ENCODE peak calls at places on chromosomes 6 and 20, in five cellular contexts. W is OCI-LY7, T is GM23338, I is fibroblast of lung, O is GM23248. N is an unnamed sample.

GRCh38 chr20:32003325-32003724 is 6.9 kb upstream of the CCM2L start:
- DNase-seq in W (no peak), T (peak; percentile 37), I (no peak), O (no peak), N (no peak)

GRCh38 chr6:44126320-44127149 is 717 bp downstream of the MRPL14 start:
- DNase-seq in W (peak; percentile 53), T (peak; percentile 81), I (peak; percentile 79), O (peak; percentile 86), N (peak; percentile 79)

GRCh38 chr6:135129139-135129867 is 51.8 kb upstream of the MYB start:
- DNase-seq in W (no peak), T (no peak), I (no peak), O (no peak), N (no peak)

GRCh38 chr6:121482751-121483150 is 47.3 kb downstream of the GJA1 start:
- DNase-seq in W (no peak), T (no peak), I (no peak), O (no peak), N (no peak)

GRCh38 chr20:4999788-5000187 is 1.5 kb downstream of the SLC23A2 start:
- DNase-seq in W (peak; percentile 50), T (no peak), I (no peak), O (no peak), N (no peak)

GRCh38 chr6:170462366-170463020 is 90.6 kb downstream of the PSMB1 start:
- DNase-seq in W (no peak), T (no peak), I (no peak), O (no peak), N (no peak)

GRCh38 chr6:127343753-127344659 is 597 bp upstream of the ECHDC1 start:
- DNase-seq in W (peak; percentile 24), T (peak; percentile 45), I (peak; percentile 66), O (peak; percentile 63), N (peak; percentile 34)

GRCh38 chr6:159306134-159306537 is 136.9 kb downstream of the FNDC1 start:
- DNase-seq in W (peak; percentile 15), T (no peak), I (no peak), O (no peak), N (no peak)

GRCh38 chr6:112682088-112682487 is 335.0 kb downstream of the RFPL4B start:
- DNase-seq in W (no peak), T (no peak), I (peak; percentile 51), O (no peak), N (no peak)

GRCh38 chr6:152993847-152994246 is 8.7 kb downstream of the MTRF1L start:
- DNase-seq in W (no peak), T (no peak), I (no peak), O (no peak), N (no peak)

GRCh38 chr6:135904666-135905065 is 53.2 kb downstream of the PDE7B start:
- DNase-seq in W (no peak), T (no peak), I (peak; percentile 79), O (peak; percentile 45), N (peak; percentile 40)

GRCh38 chr6:39347906-39348585 is 25.5 kb upstream of the KCNK16 start:
- DNase-seq in W (peak; percentile 47), T (peak; percentile 90), I (peak; percentile 33), O (peak; percentile 72), N (peak; percentile 42)

GRCh38 chr6:134207431-134207830 is 110.5 kb downstream of the SGK1 start:
- DNase-seq in W (no peak), T (no peak), I (no peak), O (no peak), N (no peak)

GRCh38 chr20:56826971-56827645 is 198.0 kb downstream of the TFAP2C start:
- DNase-seq in W (no peak), T (no peak), I (no peak), O (peak; percentile 93), N (peak; percentile 95)

GRCh38 chr20:57840066-57840465 is 130.3 kb upstream of the PMEPA1 start:
- DNase-seq in W (no peak), T (no peak), I (peak; percentile 19), O (peak; percentile 23), N (no peak)

GRCh38 chr20:39089797-39090196 is 127.7 kb downstream of the DHX35 start:
- DNase-seq in W (no peak), T (no peak), I (no peak), O (no peak), N (no peak)

GRCh38 chr20:59984551-59984950 is 26.3 kb downstream of the CDH26 start:
- DNase-seq in W (peak; percentile 6), T (no peak), I (no peak), O (no peak), N (no peak)

GRCh38 chr6:15249371-15250019 is 3.6 kb downstream of the JARID2 start:
- DNase-seq in W (no peak), T (no peak), I (no peak), O (peak; percentile 44), N (no peak)

GRCh38 chr20:40993794-40994540 is 34.7 kb upstream of the TOP1 start:
- DNase-seq in W (peak; percentile 93), T (no peak), I (no peak), O (peak; percentile 36), N (no peak)

GRCh38 chr6:111746983-111747773 is 126.1 kb downstream of the FYN start:
- DNase-seq in W (no peak), T (peak; percentile 45), I (no peak), O (no peak), N (no peak)

GRCh38 chr20:37188787-37189186 is 9.4 kb upstream of the MROH8 start:
- DNase-seq in W (no peak), T (no peak), I (no peak), O (no peak), N (no peak)
- H4K20me1 ChIP-seq in W (peaks cover 30% of the 10 kb centered on the region), T (peaks cover 86% of the 10 kb centered on the region), I (peaks cover 1% of the 10 kb centered on the region), O (peaks cover 10% of the 10 kb centered on the region), N (peaks cover 3% of the 10 kb centered on the region)

GRCh38 chr20:48937674-48938073 is 16.2 kb downstream of the ARFGEF2 start:
- DNase-seq in W (no peak), T (no peak), I (no peak), O (no peak), N (no peak)
- H4K20me1 ChIP-seq in W (no peaks in the 10 kb centered on the region), T (peaks cover 14% of the 10 kb centered on the region), I (no peaks in the 10 kb centered on the region), O (peaks cover 16% of the 10 kb centered on the region), N (peaks cover 3% of the 10 kb centered on the region)

GRCh38 chr20:62652051-62652893 is 10.0 kb downstream of the SLCO4A1 start:
- DNase-seq in W (peak; percentile 80), T (peak; percentile 61), I (peak; percentile 90), O (peak; percentile 99), N (peak; percentile 95)

GRCh38 chr20:62652894-62653305 is 10.6 kb downstream of the SLCO4A1 start:
- DNase-seq in W (no peak), T (no peak), I (no peak), O (no peak), N (no peak)

GRCh38 chr20:62650551-62651284 is 8.4 kb downstream of the SLCO4A1 start:
- DNase-seq in W (no peak), T (no peak), I (no peak), O (no peak), N (no peak)

GRCh38 chr20:62653373-62653772 is 11.1 kb downstream of the SLCO4A1 start:
- DNase-seq in W (no peak), T (no peak), I (no peak), O (no peak), N (no peak)

GRCh38 chr20:62651285-62652021 is 9.2 kb downstream of the SLCO4A1 start:
- DNase-seq in W (peak; percentile 71), T (peak; percentile 39), I (no peak), O (no peak), N (no peak)
- H4K20me1 ChIP-seq in W (no peaks in the 10 kb centered on the region), T (peaks cover 17% of the 10 kb centered on the region), I (no peaks in the 10 kb centered on the region), O (no peaks in the 10 kb centered on the region), N (no peaks in the 10 kb centered on the region)

DNA sequence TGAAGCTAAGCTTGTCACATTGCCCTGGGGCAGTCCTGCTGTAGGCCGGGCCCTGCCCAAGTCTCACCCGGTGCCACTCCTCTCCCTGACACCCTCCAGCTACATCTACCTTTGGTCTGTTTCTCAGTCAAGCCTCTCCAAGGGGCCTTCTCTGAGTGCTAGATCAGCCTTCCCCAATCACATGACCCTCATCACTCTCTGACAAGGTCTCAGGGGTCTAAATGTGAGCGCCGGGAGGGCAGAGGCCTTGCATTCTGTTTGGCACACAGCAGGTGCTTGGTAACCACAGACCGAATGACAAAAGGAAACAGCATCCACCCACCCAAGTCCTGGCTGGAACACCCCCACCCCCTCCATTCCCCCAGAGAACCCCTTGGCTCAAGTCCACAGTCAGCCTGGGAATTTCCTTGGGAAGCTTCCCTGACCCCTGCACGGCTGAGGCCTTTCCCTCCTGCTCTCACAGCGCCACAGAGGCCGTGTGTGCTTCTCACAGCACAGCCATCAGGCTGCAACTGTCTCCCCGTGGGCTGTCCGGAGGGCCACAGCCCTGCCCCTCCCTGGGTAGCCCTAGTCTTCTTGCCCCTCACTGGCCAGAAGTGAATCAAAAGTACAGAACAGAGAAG is 32.9 kb downstream of the PKIG start:
- DNase-seq in W (peak; percentile 72), T (peak; percentile 23), I (peak; percentile 15), O (no peak), N (no peak)
- H4K20me1 ChIP-seq in W (no peaks in the 10 kb centered on the region), T (peaks cover 15% of the 10 kb centered on the region), I (no peaks in the 10 kb centered on the region), O (no peaks in the 10 kb centered on the region), N (no peaks in the 10 kb centered on the region)

DNA sequence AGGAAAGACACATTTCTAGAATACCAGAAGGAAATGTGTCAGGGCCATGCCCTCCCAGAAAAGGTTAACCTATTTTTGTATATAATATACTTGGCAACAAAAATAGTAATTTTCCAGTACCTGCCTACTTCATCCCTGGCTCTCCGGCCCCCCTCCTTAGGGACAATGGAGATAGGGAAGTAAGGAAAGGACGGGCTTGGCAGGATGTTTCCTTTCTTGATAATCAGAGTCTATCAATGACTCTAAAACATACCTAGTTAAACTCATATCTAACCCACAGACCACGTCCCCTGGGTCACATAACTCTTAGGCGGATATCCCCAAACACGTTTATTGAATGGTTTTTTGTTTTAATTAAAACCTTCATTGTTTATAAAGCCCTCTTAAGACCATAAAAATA is 11.8 kb downstream of the UQCC2 start:
- DNase-seq in W (no peak), T (no peak), I (no peak), O (no peak), N (no peak)
- H4K20me1 ChIP-seq in W (peaks cover 6% of the 10 kb centered on the region), T (peaks cover 17% of the 10 kb centered on the region), I (peaks cover 2% of the 10 kb centered on the region), O (no peaks in the 10 kb centered on the region), N (no peaks in the 10 kb centered on the region)

GRCh38 chr6:157283900-157284737 is 39.2 kb downstream of the TMEM242 start:
- DNase-seq in W (no peak), T (no peak), I (no peak), O (no peak), N (no peak)
- H4K20me1 ChIP-seq in W (no peaks in the 10 kb centered on the region), T (no peaks in the 10 kb centered on the region), I (no peaks in the 10 kb centered on the region), O (no peaks in the 10 kb centered on the region), N (no peaks in the 10 kb centered on the region)

GRCh38 chr6:7146079-7146828 is 38.5 kb downstream of the RREB1 start:
- DNase-seq in W (peak; percentile 24), T (peak; percentile 52), I (peak; percentile 79), O (peak; percentile 79), N (peak; percentile 56)
- H4K20me1 ChIP-seq in W (peaks cover 8% of the 10 kb centered on the region), T (no peaks in the 10 kb centered on the region), I (no peaks in the 10 kb centered on the region), O (no peaks in the 10 kb centered on the region), N (no peaks in the 10 kb centered on the region)

N was measured in mammary epithelial cell.